ENCODE peak calls at places on chromosomes 6 and 20, in five cellular contexts. I is LHCN-M2; V is activated CD4-positive, CD25-positive, alpha-beta regulatory T cell; D is GM23338; J is AML-193. C is an unnamed sample.

GRCh38 chr6:160042788-160043301 is 74.0 kb downstream of the IGF2R start:
- DNase-seq in I (peak), V (no peak), D (no peak), J (no peak), C (no peak)

GRCh38 chr6:147108256-147108910 is 95.8 kb upstream of the STXBP5 start:
- DNase-seq in I (no peak), V (no peak), D (no peak), J (no peak), C (no peak)

GRCh38 chr6:56604186-56604585 is 38.5 kb downstream of the DST start:
- DNase-seq in I (no peak), V (no peak), D (no peak), J (no peak), C (no peak)

GRCh38 chr6:73043446-73043845 is 181.8 kb downstream of the KHDC1L start:
- DNase-seq in I (no peak), V (no peak), D (no peak), J (no peak), C (no peak)

GRCh38 chr6:89297695-89298351 is 17.3 kb downstream of the GABRR2 start:
- DNase-seq in I (peak), V (peak), D (no peak), J (peak), C (no peak)

GRCh38 chr20:3801299-3801698 is 5.2 kb downstream of the CDC25B start:
- DNase-seq in I (no peak), V (no peak), D (no peak), J (no peak), C (no peak)

GRCh38 chr20:46649965-46650542 is 1.2 kb downstream of the SLC13A3 start:
- DNase-seq in I (no peak), V (no peak), D (no peak), J (no peak), C (no peak)

GRCh38 chr6:151005896-151006632 is 140.6 kb downstream of the MTHFD1L start:
- DNase-seq in I (no peak), V (no peak), D (no peak), J (peak), C (no peak)

GRCh38 chr6:7697820-7698623 is 27.9 kb upstream of the BMP6 start:
- DNase-seq in I (peak), V (no peak), D (peak), J (peak), C (no peak)

GRCh38 chr6:129251669-129252376 is 368.9 kb downstream of the LAMA2 start:
- DNase-seq in I (peak), V (peak), D (peak), J (peak), C (peak)

GRCh38 chr6:31272431-31272830 is 539 bp upstream of the HLA-C start:
- DNase-seq in I (no peak), V (no peak), D (peak), J (peak), C (no peak)

GRCh38 chr20:61759286-61760065 is 306.2 kb downstream of the TAF4 start:
- DNase-seq in I (no peak), V (no peak), D (no peak), J (no peak), C (no peak)

C was measured in NCI-H1048.